ENCODE peak calls at places on chromosome 13, in four cellular contexts. V, G, X and W are unnamed samples.

GRCh38 chr13:75181906-75182305 is 300.1 kb downstream of the TBC1D4 start:
- DNase-seq in V (peak; percentile 76), G (no peak), X (peak; percentile 96), W (no peak)

GRCh38 chr13:105971312-105971711 is 564.1 kb downstream of the EFNB2 start:
- DNase-seq in V (no peak), G (no peak), X (no peak), W (no peak)

GRCh38 chr13:28954810-28955209 is 134.7 kb downstream of the MTUS2 start:
- DNase-seq in V (no peak), G (no peak), X (no peak), W (peak; percentile 6)

GRCh38 chr13:67023088-67023893 is 206.8 kb downstream of the PCDH9 start:
- DNase-seq in V (peak; percentile 82), G (no peak), X (peak; percentile 31), W (peak; percentile 5)

GRCh38 chr13:94640676-94641075 is 39.0 kb downstream of the GPR180 start:
- DNase-seq in V (peak; percentile 34), G (no peak), X (peak; percentile 15), W (no peak)

GRCh38 chr13:58906329-58907007 is 1257.3 kb downstream of the DIAPH3 start:
- DNase-seq in V (no peak), G (no peak), X (no peak), W (no peak)

GRCh38 chr13:45700971-45701900 is 884 bp upstream of the CBY2 start:
- DNase-seq in V (no peak), G (no peak), X (no peak), W (no peak)

GRCh38 chr13:54536112-54536511 is 1507.5 kb downstream of the OLFM4 start:
- DNase-seq in V (no peak), G (no peak), X (no peak), W (no peak)

GRCh38 chr13:79593611-79594275 is 112.8 kb downstream of the NDFIP2 start:
- DNase-seq in V (peak; percentile 11), G (no peak), X (no peak), W (no peak)

GRCh38 chr13:65453982-65454381 is 1776.2 kb downstream of the PCDH9 start:
- DNase-seq in V (no peak), G (no peak), X (no peak), W (no peak)

GRCh38 chr13:99656843-99657506 is 155.7 kb downstream of the TM9SF2 start:
- DNase-seq in V (no peak), G (no peak), X (no peak), W (no peak)

GRCh38 chr13:99214232-99214631 is 13.6 kb downstream of the UBAC2 start:
- DNase-seq in V (no peak), G (no peak), X (no peak), W (no peak)

GRCh38 chr13:87671824-87672603 is 843 bp downstream of the SLITRK5 start:
- DNase-seq in V (no peak), G (no peak), X (no peak), W (no peak)

GRCh38 chr13:41246969-41247750 is 16.2 kb downstream of the MTRF1 start:
- DNase-seq in V (no peak), G (no peak), X (no peak), W (no peak)

GRCh38 chr13:41137951-41138350 is 5.3 kb upstream of the KBTBD6 start:
- DNase-seq in V (peak; percentile 81), G (no peak), X (no peak), W (no peak)

GRCh38 chr13:73224708-73225107 is 165.9 kb downstream of the KLF5 start:
- DNase-seq in V (peak; percentile 30), G (no peak), X (no peak), W (no peak)

GRCh38 chr13:73225983-73226382 is 167.2 kb downstream of the KLF5 start:
- DNase-seq in V (no peak), G (no peak), X (no peak), W (no peak)

GRCh38 chr13:73230714-73231113 is 171.9 kb downstream of the KLF5 start:
- DNase-seq in V (no peak), G (no peak), X (no peak), W (no peak)

GRCh38 chr13:73231456-73231855 is 172.7 kb downstream of the KLF5 start:
- DNase-seq in V (no peak), G (no peak), X (no peak), W (no peak)

DNA sequence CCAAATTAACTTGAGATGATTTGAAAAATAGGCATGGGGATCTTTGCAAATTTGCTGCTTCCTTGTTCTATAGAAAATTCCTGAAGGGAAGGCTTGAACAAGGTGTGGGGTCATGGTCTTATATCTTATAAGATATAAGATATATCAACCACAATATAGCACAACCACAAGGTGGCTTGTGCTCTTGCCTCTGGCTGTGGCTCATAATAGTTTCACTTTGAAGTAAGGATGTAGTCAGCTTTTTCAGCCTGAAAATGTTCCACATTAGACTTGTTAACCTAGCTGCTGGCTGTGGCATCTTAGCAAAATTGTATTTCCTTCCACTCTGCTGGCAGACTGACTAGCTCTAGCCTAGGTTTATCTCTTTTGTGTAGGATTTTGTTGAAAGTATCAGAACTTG is 169.7 kb downstream of the KLF5 start:
- DNase-seq in V (peak; percentile 28), G (no peak), X (no peak), W (no peak)
- TF ChIP-seq CTCF in V (no peak), G (no peak), X (no peak), W (no peak)

GRCh38 chr13:37681295-37682032 is 82.9 kb upstream of the POSTN start:
- DNase-seq in V (peak; percentile 94), G (no peak), X (peak; percentile 95), W (peak; percentile 4)
- H3K4me3 ChIP-seq in V (no peak overlapping the region), G (no peak overlapping the region), X (no peak overlapping the region), W (no peak overlapping the region)

GRCh38 chr13:42275098-42275471 is 3.1 kb downstream of the AKAP11 start:
- DNase-seq in V (no peak), G (no peak), X (no peak), W (no peak)
- TF ChIP-seq POLR2A in V (no peak), G (no peak), X (no peak), W (no peak)

GRCh38 chr13:113861433-113862030 is 2.3 kb downstream of the GAS6 start:
- DNase-seq in V (no peak), G (no peak), X (no peak), W (no peak)
- TF ChIP-seq CTCF in V (no peak), G (no peak), X (no peak), W (no peak)

DNA sequence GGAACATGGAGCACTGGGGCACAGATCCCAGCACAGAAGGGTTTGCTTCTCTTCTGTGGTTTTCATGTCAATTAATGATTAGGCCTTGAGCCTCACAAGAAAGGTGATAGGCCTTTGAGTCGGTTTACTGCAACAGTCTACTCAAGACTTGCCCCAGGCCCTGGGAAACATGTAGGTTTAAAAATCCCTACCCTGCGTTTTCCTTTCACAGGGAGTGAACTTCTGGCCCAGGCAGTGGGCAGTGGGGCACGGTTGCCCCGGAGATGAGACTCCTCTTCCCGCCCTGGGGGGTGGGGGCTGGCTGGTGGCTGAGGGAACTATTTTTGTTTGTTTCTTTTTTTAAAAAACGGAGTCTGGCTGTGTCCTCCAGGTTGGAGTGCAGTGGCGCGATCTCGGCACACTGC is 597 bp upstream of the SPATA13 start:
- DNase-seq in V (no peak), G (no peak), X (peak; percentile 18), W (no peak)
- H3K4me3 ChIP-seq in V (peak overlapping the region; percentile 13), G (peak overlapping the region; percentile 78), X (no peak overlapping the region), W (no peak overlapping the region)

DNA sequence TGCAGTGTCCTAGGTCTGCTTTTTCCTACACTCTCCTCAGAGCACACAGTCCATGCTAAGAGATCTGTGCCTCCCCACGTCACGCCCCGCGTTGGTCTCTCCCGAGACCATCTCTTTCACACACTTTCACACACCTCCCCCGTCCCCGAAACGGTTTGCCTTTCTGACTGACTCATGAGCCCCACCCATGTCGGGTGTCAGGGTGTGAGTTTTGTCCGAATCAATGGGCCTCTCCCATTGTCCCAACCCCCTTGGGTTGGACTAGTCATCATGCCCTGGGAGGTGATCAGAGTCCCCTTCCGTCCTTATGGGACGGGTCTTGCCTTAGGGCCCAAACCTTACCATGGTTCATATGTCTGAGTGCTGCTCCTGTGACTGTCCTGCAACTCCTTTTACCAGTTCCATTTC is 214.0 kb upstream of the HTR2A start:
- DNase-seq in V (no peak), G (no peak), X (no peak), W (no peak)
- TF ChIP-seq POLR2A in V (no peak), G (no peak), X (no peak), W (no peak)

GRCh38 chr13:39765801-39766463 is 110.5 kb downstream of the COG6 start:
- DNase-seq in V (no peak), G (peak; percentile 46), X (peak; percentile 61), W (no peak)
- TF ChIP-seq CTCF in V (peak; percentile 21), G (no peak), X (peak; percentile 32), W (no peak)